ENCODE peak calls at places on chromosomes 5 and 9, in ten cellular contexts. One of them, this sample, is unnamed.

GRCh38 chr9:98795970-98796363 is 388 bp downstream of the ANKS6 start:
- DNase-seq in upper lobe of right lung: peak; percentile 77
- DNase-seq in AG08396: peak; percentile 62
- DNase-seq in tibial artery: no peak
- DNase-seq in stimulated activated CD4-positive, alpha-beta T cell treated with anti-CD3 and anti-CD28 coated beads, Interleukin-2, amount 100 ng/mL, for 48 hours: no peak
- DNase-seq in A673: no peak
- DNase-seq in cerebellar cortex: peak; percentile 17
- DNase-seq in fibroblast of mammary gland: no peak
- DNase-seq in RPMI7951: no peak
- DNase-seq in SK-N-SH: no peak
- DNase-seq in this sample: peak; percentile 21

GRCh38 chr9:23914431-23915003 is 88.5 kb upstream of the ELAVL2 start:
- DNase-seq in upper lobe of right lung: no peak
- DNase-seq in AG08396: no peak
- DNase-seq in tibial artery: no peak
- DNase-seq in stimulated activated CD4-positive, alpha-beta T cell treated with anti-CD3 and anti-CD28 coated beads, Interleukin-2, amount 100 ng/mL, for 48 hours: no peak
- DNase-seq in A673: no peak
- DNase-seq in cerebellar cortex: no peak
- DNase-seq in fibroblast of mammary gland: no peak
- DNase-seq in RPMI7951: no peak
- DNase-seq in SK-N-SH: no peak
- DNase-seq in this sample: no peak

GRCh38 chr9:125435776-125436612 is 174.4 kb downstream of the GAPVD1 start:
- DNase-seq in upper lobe of right lung: peak; percentile 60
- DNase-seq in AG08396: no peak
- DNase-seq in tibial artery: peak; percentile 14
- DNase-seq in stimulated activated CD4-positive, alpha-beta T cell treated with anti-CD3 and anti-CD28 coated beads, Interleukin-2, amount 100 ng/mL, for 48 hours: no peak
- DNase-seq in A673: no peak
- DNase-seq in cerebellar cortex: no peak
- DNase-seq in fibroblast of mammary gland: no peak
- DNase-seq in RPMI7951: no peak
- DNase-seq in SK-N-SH: no peak
- DNase-seq in this sample: no peak

GRCh38 chr5:133723651-133724366 is 111.5 kb upstream of the FSTL4 start:
- DNase-seq in upper lobe of right lung: no peak
- DNase-seq in AG08396: no peak
- DNase-seq in tibial artery: no peak
- DNase-seq in stimulated activated CD4-positive, alpha-beta T cell treated with anti-CD3 and anti-CD28 coated beads, Interleukin-2, amount 100 ng/mL, for 48 hours: no peak
- DNase-seq in A673: no peak
- DNase-seq in cerebellar cortex: no peak
- DNase-seq in fibroblast of mammary gland: no peak
- DNase-seq in RPMI7951: no peak
- DNase-seq in SK-N-SH: no peak
- DNase-seq in this sample: no peak

GRCh38 chr5:132376694-132377641 is 7.5 kb downstream of the SLC22A5 start:
- DNase-seq in upper lobe of right lung: no peak
- DNase-seq in AG08396: no peak
- DNase-seq in tibial artery: no peak
- DNase-seq in stimulated activated CD4-positive, alpha-beta T cell treated with anti-CD3 and anti-CD28 coated beads, Interleukin-2, amount 100 ng/mL, for 48 hours: no peak
- DNase-seq in A673: no peak
- DNase-seq in cerebellar cortex: peak; percentile 82
- DNase-seq in fibroblast of mammary gland: no peak
- DNase-seq in RPMI7951: no peak
- DNase-seq in SK-N-SH: no peak
- DNase-seq in this sample: no peak

GRCh38 chr9:70010015-70010414 is 33.6 kb upstream of the MAMDC2 start:
- DNase-seq in upper lobe of right lung: no peak
- DNase-seq in AG08396: no peak
- DNase-seq in tibial artery: no peak
- DNase-seq in stimulated activated CD4-positive, alpha-beta T cell treated with anti-CD3 and anti-CD28 coated beads, Interleukin-2, amount 100 ng/mL, for 48 hours: no peak
- DNase-seq in A673: no peak
- DNase-seq in cerebellar cortex: no peak
- DNase-seq in fibroblast of mammary gland: no peak
- DNase-seq in RPMI7951: no peak
- DNase-seq in SK-N-SH: no peak
- DNase-seq in this sample: no peak

GRCh38 chr5:156474251-156474650 is 147.3 kb downstream of the SGCD start:
- DNase-seq in upper lobe of right lung: no peak
- DNase-seq in AG08396: peak; percentile 21
- DNase-seq in tibial artery: peak; percentile 30
- DNase-seq in stimulated activated CD4-positive, alpha-beta T cell treated with anti-CD3 and anti-CD28 coated beads, Interleukin-2, amount 100 ng/mL, for 48 hours: no peak
- DNase-seq in A673: no peak
- DNase-seq in cerebellar cortex: peak; percentile 70
- DNase-seq in fibroblast of mammary gland: peak; percentile 78
- DNase-seq in RPMI7951: peak; percentile 24
- DNase-seq in SK-N-SH: no peak
- DNase-seq in this sample: peak; percentile 20

GRCh38 chr9:96852676-96853075 is 1.6 kb downstream of the ZNF782 start:
- DNase-seq in upper lobe of right lung: no peak
- DNase-seq in AG08396: no peak
- DNase-seq in tibial artery: no peak
- DNase-seq in stimulated activated CD4-positive, alpha-beta T cell treated with anti-CD3 and anti-CD28 coated beads, Interleukin-2, amount 100 ng/mL, for 48 hours: no peak
- DNase-seq in A673: no peak
- DNase-seq in cerebellar cortex: no peak
- DNase-seq in fibroblast of mammary gland: no peak
- DNase-seq in RPMI7951: no peak
- DNase-seq in SK-N-SH: no peak
- DNase-seq in this sample: peak; percentile 16

GRCh38 chr5:41754857-41755256 is 115.4 kb downstream of the OXCT1 start:
- DNase-seq in upper lobe of right lung: no peak
- DNase-seq in AG08396: no peak
- DNase-seq in tibial artery: no peak
- DNase-seq in stimulated activated CD4-positive, alpha-beta T cell treated with anti-CD3 and anti-CD28 coated beads, Interleukin-2, amount 100 ng/mL, for 48 hours: no peak
- DNase-seq in A673: no peak
- DNase-seq in cerebellar cortex: no peak
- DNase-seq in fibroblast of mammary gland: peak; percentile 18
- DNase-seq in RPMI7951: no peak
- DNase-seq in SK-N-SH: no peak
- DNase-seq in this sample: no peak

GRCh38 chr5:170267431-170268152 is 30.0 kb downstream of the LCP2 start:
- DNase-seq in upper lobe of right lung: peak; percentile 80
- DNase-seq in AG08396: peak; percentile 71
- DNase-seq in tibial artery: peak; percentile 77
- DNase-seq in stimulated activated CD4-positive, alpha-beta T cell treated with anti-CD3 and anti-CD28 coated beads, Interleukin-2, amount 100 ng/mL, for 48 hours: peak; percentile 80
- DNase-seq in A673: peak; percentile 80
- DNase-seq in cerebellar cortex: peak; percentile 71
- DNase-seq in fibroblast of mammary gland: peak; percentile 77
- DNase-seq in RPMI7951: peak; percentile 48
- DNase-seq in SK-N-SH: peak; percentile 84
- DNase-seq in this sample: peak; percentile 65

GRCh38 chr5:143662020-143662419 is 149.9 kb upstream of the HMHB1 start:
- DNase-seq in upper lobe of right lung: no peak
- DNase-seq in AG08396: no peak
- DNase-seq in tibial artery: no peak
- DNase-seq in stimulated activated CD4-positive, alpha-beta T cell treated with anti-CD3 and anti-CD28 coated beads, Interleukin-2, amount 100 ng/mL, for 48 hours: no peak
- DNase-seq in A673: no peak
- DNase-seq in cerebellar cortex: no peak
- DNase-seq in fibroblast of mammary gland: peak; percentile 53
- DNase-seq in RPMI7951: no peak
- DNase-seq in SK-N-SH: no peak
- DNase-seq in this sample: peak; percentile 33

GRCh38 chr9:129910628-129911567 is 75.6 kb downstream of the USP20 start:
- DNase-seq in upper lobe of right lung: no peak
- DNase-seq in AG08396: peak; percentile 85
- DNase-seq in tibial artery: peak; percentile 59
- DNase-seq in stimulated activated CD4-positive, alpha-beta T cell treated with anti-CD3 and anti-CD28 coated beads, Interleukin-2, amount 100 ng/mL, for 48 hours: no peak
- DNase-seq in A673: peak; percentile 58
- DNase-seq in cerebellar cortex: no peak
- DNase-seq in fibroblast of mammary gland: peak; percentile 100
- DNase-seq in RPMI7951: peak; percentile 98
- DNase-seq in SK-N-SH: no peak
- DNase-seq in this sample: peak; percentile 99

GRCh38 chr9:35972093-35972492 is 14.1 kb upstream of the OR2S2 start:
- DNase-seq in upper lobe of right lung: no peak
- DNase-seq in AG08396: no peak
- DNase-seq in tibial artery: no peak
- DNase-seq in stimulated activated CD4-positive, alpha-beta T cell treated with anti-CD3 and anti-CD28 coated beads, Interleukin-2, amount 100 ng/mL, for 48 hours: peak; percentile 9
- DNase-seq in A673: no peak
- DNase-seq in cerebellar cortex: no peak
- DNase-seq in fibroblast of mammary gland: no peak
- DNase-seq in RPMI7951: no peak
- DNase-seq in SK-N-SH: no peak
- DNase-seq in this sample: no peak

GRCh38 chr9:33419904-33420303 is 17.5 kb upstream of the AQP7 start:
- DNase-seq in upper lobe of right lung: no peak
- DNase-seq in AG08396: no peak
- DNase-seq in tibial artery: no peak
- DNase-seq in stimulated activated CD4-positive, alpha-beta T cell treated with anti-CD3 and anti-CD28 coated beads, Interleukin-2, amount 100 ng/mL, for 48 hours: no peak
- DNase-seq in A673: no peak
- DNase-seq in cerebellar cortex: no peak
- DNase-seq in fibroblast of mammary gland: no peak
- DNase-seq in RPMI7951: no peak
- DNase-seq in SK-N-SH: no peak
- DNase-seq in this sample: no peak

GRCh38 chr9:33225319-33226152 is 14.4 kb upstream of the SPINK4 start:
- DNase-seq in upper lobe of right lung: no peak
- DNase-seq in AG08396: no peak
- DNase-seq in tibial artery: peak; percentile 58
- DNase-seq in stimulated activated CD4-positive, alpha-beta T cell treated with anti-CD3 and anti-CD28 coated beads, Interleukin-2, amount 100 ng/mL, for 48 hours: peak; percentile 72
- DNase-seq in A673: peak; percentile 82
- DNase-seq in cerebellar cortex: peak; percentile 78
- DNase-seq in fibroblast of mammary gland: peak; percentile 88
- DNase-seq in RPMI7951: peak; percentile 68
- DNase-seq in SK-N-SH: peak; percentile 38
- DNase-seq in this sample: peak; percentile 77

GRCh38 chr9:13088734-13089427 is 190.6 kb downstream of the MPDZ start:
- DNase-seq in upper lobe of right lung: no peak
- DNase-seq in AG08396: peak; percentile 66
- DNase-seq in tibial artery: peak; percentile 25
- DNase-seq in stimulated activated CD4-positive, alpha-beta T cell treated with anti-CD3 and anti-CD28 coated beads, Interleukin-2, amount 100 ng/mL, for 48 hours: no peak
- DNase-seq in A673: peak; percentile 76
- DNase-seq in cerebellar cortex: peak; percentile 56
- DNase-seq in fibroblast of mammary gland: peak; percentile 73
- DNase-seq in RPMI7951: peak; percentile 50
- DNase-seq in SK-N-SH: peak; percentile 79
- DNase-seq in this sample: peak; percentile 54

GRCh38 chr5:151022511-151023018 is 2.2 kb downstream of the GPX3 start:
- DNase-seq in upper lobe of right lung: no peak
- DNase-seq in AG08396: peak; percentile 75
- DNase-seq in tibial artery: peak; percentile 79
- DNase-seq in stimulated activated CD4-positive, alpha-beta T cell treated with anti-CD3 and anti-CD28 coated beads, Interleukin-2, amount 100 ng/mL, for 48 hours: no peak
- DNase-seq in A673: no peak
- DNase-seq in cerebellar cortex: no peak
- DNase-seq in fibroblast of mammary gland: peak; percentile 63
- DNase-seq in RPMI7951: no peak
- DNase-seq in SK-N-SH: no peak
- DNase-seq in this sample: no peak

GRCh38 chr5:97838214-97838613 is 655.2 kb upstream of the RIOK2 start:
- DNase-seq in upper lobe of right lung: no peak
- DNase-seq in AG08396: peak; percentile 39
- DNase-seq in tibial artery: no peak
- DNase-seq in stimulated activated CD4-positive, alpha-beta T cell treated with anti-CD3 and anti-CD28 coated beads, Interleukin-2, amount 100 ng/mL, for 48 hours: no peak
- DNase-seq in A673: peak; percentile 89
- DNase-seq in cerebellar cortex: no peak
- DNase-seq in fibroblast of mammary gland: peak; percentile 99
- DNase-seq in RPMI7951: peak; percentile 93
- DNase-seq in SK-N-SH: no peak
- DNase-seq in this sample: peak; percentile 96

GRCh38 chr5:81756016-81756415 is 5.1 kb upstream of the SSBP2 start:
- DNase-seq in upper lobe of right lung: no peak
- DNase-seq in AG08396: no peak
- DNase-seq in tibial artery: no peak
- DNase-seq in stimulated activated CD4-positive, alpha-beta T cell treated with anti-CD3 and anti-CD28 coated beads, Interleukin-2, amount 100 ng/mL, for 48 hours: no peak
- DNase-seq in A673: no peak
- DNase-seq in cerebellar cortex: no peak
- DNase-seq in fibroblast of mammary gland: no peak
- DNase-seq in RPMI7951: no peak
- DNase-seq in SK-N-SH: no peak
- DNase-seq in this sample: no peak

GRCh38 chr5:158758666-158759065 is 341.1 kb downstream of the EBF1 start:
- DNase-seq in upper lobe of right lung: no peak
- DNase-seq in AG08396: no peak
- DNase-seq in tibial artery: no peak
- DNase-seq in stimulated activated CD4-positive, alpha-beta T cell treated with anti-CD3 and anti-CD28 coated beads, Interleukin-2, amount 100 ng/mL, for 48 hours: no peak
- DNase-seq in A673: peak; percentile 37
- DNase-seq in cerebellar cortex: no peak
- DNase-seq in fibroblast of mammary gland: peak; percentile 85
- DNase-seq in RPMI7951: no peak
- DNase-seq in SK-N-SH: no peak
- DNase-seq in this sample: peak; percentile 79

GRCh38 chr9:33718987-33719386 is 76.4 kb upstream of the PRSS3 start:
- DNase-seq in upper lobe of right lung: peak; percentile 66
- DNase-seq in AG08396: no peak
- DNase-seq in tibial artery: peak; percentile 59
- DNase-seq in stimulated activated CD4-positive, alpha-beta T cell treated with anti-CD3 and anti-CD28 coated beads, Interleukin-2, amount 100 ng/mL, for 48 hours: no peak
- DNase-seq in A673: no peak
- DNase-seq in cerebellar cortex: no peak
- DNase-seq in fibroblast of mammary gland: peak; percentile 30
- DNase-seq in RPMI7951: peak; percentile 21
- DNase-seq in SK-N-SH: no peak
- DNase-seq in this sample: peak; percentile 29

GRCh38 chr5:151660616-151661015 is 26.1 kb downstream of the SPARC start:
- DNase-seq in upper lobe of right lung: no peak
- DNase-seq in AG08396: peak; percentile 47
- DNase-seq in tibial artery: no peak
- DNase-seq in stimulated activated CD4-positive, alpha-beta T cell treated with anti-CD3 and anti-CD28 coated beads, Interleukin-2, amount 100 ng/mL, for 48 hours: no peak
- DNase-seq in A673: no peak
- DNase-seq in cerebellar cortex: no peak
- DNase-seq in fibroblast of mammary gland: peak; percentile 80
- DNase-seq in RPMI7951: peak; percentile 86
- DNase-seq in SK-N-SH: no peak
- DNase-seq in this sample: peak; percentile 90

This sample was measured in EH.